ENCODE peak calls at places on chromosome 4, in nine cellular contexts. One of them, this sample, is unnamed.

GRCh38 chr4:76571274-76571673 is 136.2 kb downstream of the SHROOM3 start:
- DNase-seq in AG08396: no peak
- DNase-seq in AML-193: no peak
- DNase-seq in G401: no peak
- DNase-seq in M059J: no peak
- DNase-seq in CD4-positive, alpha-beta memory T cell: no peak
- DNase-seq in amygdala: no peak
- DNase-seq in germinal center: no peak
- DNase-seq in activated CD4-positive, alpha-beta T cell treated with anti-CD3 and anti-CD28 coated beads, Interleukin-2, amount 50 U/mL, for 1 hour: no peak
- DNase-seq in this sample: no peak

GRCh38 chr4:116374815-116375214 is 710.6 kb downstream of the TRAM1L1 start:
- DNase-seq in AG08396: no peak
- DNase-seq in AML-193: no peak
- DNase-seq in G401: no peak
- DNase-seq in M059J: no peak
- DNase-seq in CD4-positive, alpha-beta memory T cell: no peak
- DNase-seq in amygdala: no peak
- DNase-seq in germinal center: no peak
- DNase-seq in activated CD4-positive, alpha-beta T cell treated with anti-CD3 and anti-CD28 coated beads, Interleukin-2, amount 50 U/mL, for 1 hour: no peak
- DNase-seq in this sample: no peak

GRCh38 chr4:164847967-164848649 is 28.9 kb upstream of the APELA start:
- DNase-seq in AG08396: no peak
- DNase-seq in AML-193: no peak
- DNase-seq in G401: no peak
- DNase-seq in M059J: no peak
- DNase-seq in CD4-positive, alpha-beta memory T cell: no peak
- DNase-seq in amygdala: no peak
- DNase-seq in germinal center: no peak
- DNase-seq in activated CD4-positive, alpha-beta T cell treated with anti-CD3 and anti-CD28 coated beads, Interleukin-2, amount 50 U/mL, for 1 hour: no peak
- DNase-seq in this sample: no peak

GRCh38 chr4:66430856-66431255 is 760.6 kb upstream of the EPHA5 start:
- DNase-seq in AG08396: no peak
- DNase-seq in AML-193: no peak
- DNase-seq in G401: no peak
- DNase-seq in M059J: peak
- DNase-seq in CD4-positive, alpha-beta memory T cell: no peak
- DNase-seq in amygdala: no peak
- DNase-seq in germinal center: no peak
- DNase-seq in activated CD4-positive, alpha-beta T cell treated with anti-CD3 and anti-CD28 coated beads, Interleukin-2, amount 50 U/mL, for 1 hour: no peak
- DNase-seq in this sample: no peak

GRCh38 chr4:168631241-168632151 is 134.6 kb downstream of the PALLD start:
- DNase-seq in AG08396: peak
- DNase-seq in AML-193: no peak
- DNase-seq in G401: peak
- DNase-seq in M059J: peak
- DNase-seq in CD4-positive, alpha-beta memory T cell: no peak
- DNase-seq in amygdala: no peak
- DNase-seq in germinal center: no peak
- DNase-seq in activated CD4-positive, alpha-beta T cell treated with anti-CD3 and anti-CD28 coated beads, Interleukin-2, amount 50 U/mL, for 1 hour: no peak
- DNase-seq in this sample: no peak

GRCh38 chr4:77014256-77014655 is 61.5 kb downstream of the CCNI start:
- DNase-seq in AG08396: no peak
- DNase-seq in AML-193: no peak
- DNase-seq in G401: no peak
- DNase-seq in M059J: no peak
- DNase-seq in CD4-positive, alpha-beta memory T cell: no peak
- DNase-seq in amygdala: no peak
- DNase-seq in germinal center: no peak
- DNase-seq in activated CD4-positive, alpha-beta T cell treated with anti-CD3 and anti-CD28 coated beads, Interleukin-2, amount 50 U/mL, for 1 hour: no peak
- DNase-seq in this sample: no peak

GRCh38 chr4:183848762-183849161 is 56.3 kb upstream of the STOX2 start:
- DNase-seq in AG08396: no peak
- DNase-seq in AML-193: no peak
- DNase-seq in G401: peak
- DNase-seq in M059J: no peak
- DNase-seq in CD4-positive, alpha-beta memory T cell: no peak
- DNase-seq in amygdala: no peak
- DNase-seq in germinal center: no peak
- DNase-seq in activated CD4-positive, alpha-beta T cell treated with anti-CD3 and anti-CD28 coated beads, Interleukin-2, amount 50 U/mL, for 1 hour: no peak
- DNase-seq in this sample: no peak

GRCh38 chr4:87971866-87972265 is 3.6 kb upstream of the SPP1 start:
- DNase-seq in AG08396: no peak
- DNase-seq in AML-193: no peak
- DNase-seq in G401: no peak
- DNase-seq in M059J: no peak
- DNase-seq in CD4-positive, alpha-beta memory T cell: no peak
- DNase-seq in amygdala: no peak
- DNase-seq in germinal center: no peak
- DNase-seq in activated CD4-positive, alpha-beta T cell treated with anti-CD3 and anti-CD28 coated beads, Interleukin-2, amount 50 U/mL, for 1 hour: no peak
- DNase-seq in this sample: no peak

GRCh38 chr4:113695328-113696169 is 66.0 kb downstream of the CAMK2D start:
- DNase-seq in AG08396: no peak
- DNase-seq in AML-193: no peak
- DNase-seq in G401: no peak
- DNase-seq in M059J: no peak
- DNase-seq in CD4-positive, alpha-beta memory T cell: no peak
- DNase-seq in amygdala: no peak
- DNase-seq in germinal center: no peak
- DNase-seq in activated CD4-positive, alpha-beta T cell treated with anti-CD3 and anti-CD28 coated beads, Interleukin-2, amount 50 U/mL, for 1 hour: no peak
- DNase-seq in this sample: no peak

GRCh38 chr4:73902038-73902637 is 32.9 kb downstream of the CXCL1 start:
- DNase-seq in AG08396: no peak
- DNase-seq in AML-193: no peak
- DNase-seq in G401: no peak
- DNase-seq in M059J: peak
- DNase-seq in CD4-positive, alpha-beta memory T cell: no peak
- DNase-seq in amygdala: no peak
- DNase-seq in germinal center: no peak
- DNase-seq in activated CD4-positive, alpha-beta T cell treated with anti-CD3 and anti-CD28 coated beads, Interleukin-2, amount 50 U/mL, for 1 hour: no peak
- DNase-seq in this sample: no peak

GRCh38 chr4:1381181-1381621 is 25.0 kb downstream of the NKX1-1 start:
- DNase-seq in AG08396: no peak
- DNase-seq in AML-193: no peak
- DNase-seq in G401: no peak
- DNase-seq in M059J: no peak
- DNase-seq in CD4-positive, alpha-beta memory T cell: peak
- DNase-seq in amygdala: no peak
- DNase-seq in germinal center: no peak
- DNase-seq in activated CD4-positive, alpha-beta T cell treated with anti-CD3 and anti-CD28 coated beads, Interleukin-2, amount 50 U/mL, for 1 hour: no peak
- DNase-seq in this sample: no peak

GRCh38 chr4:41472098-41472497 is 65.9 kb upstream of the LIMCH1 start:
- DNase-seq in AG08396: no peak
- DNase-seq in AML-193: no peak
- DNase-seq in G401: no peak
- DNase-seq in M059J: no peak
- DNase-seq in CD4-positive, alpha-beta memory T cell: no peak
- DNase-seq in amygdala: no peak
- DNase-seq in germinal center: no peak
- DNase-seq in activated CD4-positive, alpha-beta T cell treated with anti-CD3 and anti-CD28 coated beads, Interleukin-2, amount 50 U/mL, for 1 hour: no peak
- DNase-seq in this sample: no peak

GRCh38 chr4:80268081-80268823 is 1.8 kb downstream of the FGF5 start:
- DNase-seq in AG08396: peak
- DNase-seq in AML-193: no peak
- DNase-seq in G401: peak
- DNase-seq in M059J: no peak
- DNase-seq in CD4-positive, alpha-beta memory T cell: no peak
- DNase-seq in amygdala: no peak
- DNase-seq in germinal center: no peak
- DNase-seq in activated CD4-positive, alpha-beta T cell treated with anti-CD3 and anti-CD28 coated beads, Interleukin-2, amount 50 U/mL, for 1 hour: no peak
- DNase-seq in this sample: no peak

GRCh38 chr4:102641796-102642195 is 119.0 kb downstream of the MANBA start:
- DNase-seq in AG08396: no peak
- DNase-seq in AML-193: no peak
- DNase-seq in G401: no peak
- DNase-seq in M059J: no peak
- DNase-seq in CD4-positive, alpha-beta memory T cell: no peak
- DNase-seq in amygdala: peak
- DNase-seq in germinal center: no peak
- DNase-seq in activated CD4-positive, alpha-beta T cell treated with anti-CD3 and anti-CD28 coated beads, Interleukin-2, amount 50 U/mL, for 1 hour: no peak
- DNase-seq in this sample: no peak

GRCh38 chr4:3369781-3370660 is 71.7 kb upstream of the HGFAC start:
- DNase-seq in AG08396: peak
- DNase-seq in AML-193: peak
- DNase-seq in G401: peak
- DNase-seq in M059J: peak
- DNase-seq in CD4-positive, alpha-beta memory T cell: peak
- DNase-seq in amygdala: no peak
- DNase-seq in germinal center: no peak
- DNase-seq in activated CD4-positive, alpha-beta T cell treated with anti-CD3 and anti-CD28 coated beads, Interleukin-2, amount 50 U/mL, for 1 hour: no peak
- DNase-seq in this sample: no peak

GRCh38 chr4:8699479-8700145 is 107.0 kb downstream of the CPZ start:
- DNase-seq in AG08396: no peak
- DNase-seq in AML-193: no peak
- DNase-seq in G401: no peak
- DNase-seq in M059J: no peak
- DNase-seq in CD4-positive, alpha-beta memory T cell: no peak
- DNase-seq in amygdala: no peak
- DNase-seq in germinal center: no peak
- DNase-seq in activated CD4-positive, alpha-beta T cell treated with anti-CD3 and anti-CD28 coated beads, Interleukin-2, amount 50 U/mL, for 1 hour: no peak
- DNase-seq in this sample: no peak

GRCh38 chr4:140176735-140177134 is 22.8 kb upstream of the MAML3 start:
- DNase-seq in AG08396: peak
- DNase-seq in AML-193: no peak
- DNase-seq in G401: no peak
- DNase-seq in M059J: peak
- DNase-seq in CD4-positive, alpha-beta memory T cell: no peak
- DNase-seq in amygdala: no peak
- DNase-seq in germinal center: no peak
- DNase-seq in activated CD4-positive, alpha-beta T cell treated with anti-CD3 and anti-CD28 coated beads, Interleukin-2, amount 50 U/mL, for 1 hour: no peak
- DNase-seq in this sample: no peak

GRCh38 chr4:86895692-86896488 is 3.7 kb upstream of the C4orf36 start:
- DNase-seq in AG08396: peak
- DNase-seq in AML-193: peak
- DNase-seq in G401: peak
- DNase-seq in M059J: peak
- DNase-seq in CD4-positive, alpha-beta memory T cell: no peak
- DNase-seq in amygdala: peak
- DNase-seq in germinal center: peak
- DNase-seq in activated CD4-positive, alpha-beta T cell treated with anti-CD3 and anti-CD28 coated beads, Interleukin-2, amount 50 U/mL, for 1 hour: no peak
- DNase-seq in this sample: peak

GRCh38 chr4:41709844-41710481 is 38.6 kb downstream of the PHOX2B start:
- DNase-seq in AG08396: peak
- DNase-seq in AML-193: no peak
- DNase-seq in G401: no peak
- DNase-seq in M059J: peak
- DNase-seq in CD4-positive, alpha-beta memory T cell: no peak
- DNase-seq in amygdala: no peak
- DNase-seq in germinal center: no peak
- DNase-seq in activated CD4-positive, alpha-beta T cell treated with anti-CD3 and anti-CD28 coated beads, Interleukin-2, amount 50 U/mL, for 1 hour: no peak
- DNase-seq in this sample: no peak

GRCh38 chr4:78527555-78527954 is 24.0 kb upstream of the ANXA3 start:
- DNase-seq in AG08396: no peak
- DNase-seq in AML-193: no peak
- DNase-seq in G401: no peak
- DNase-seq in M059J: no peak
- DNase-seq in CD4-positive, alpha-beta memory T cell: no peak
- DNase-seq in amygdala: no peak
- DNase-seq in germinal center: no peak
- DNase-seq in activated CD4-positive, alpha-beta T cell treated with anti-CD3 and anti-CD28 coated beads, Interleukin-2, amount 50 U/mL, for 1 hour: no peak
- DNase-seq in this sample: no peak

GRCh38 chr4:158796370-158797140 is 27.7 kb downstream of the FNIP2 start:
- DNase-seq in AG08396: no peak
- DNase-seq in AML-193: no peak
- DNase-seq in G401: no peak
- DNase-seq in M059J: no peak
- DNase-seq in CD4-positive, alpha-beta memory T cell: no peak
- DNase-seq in amygdala: no peak
- DNase-seq in germinal center: no peak
- DNase-seq in activated CD4-positive, alpha-beta T cell treated with anti-CD3 and anti-CD28 coated beads, Interleukin-2, amount 50 U/mL, for 1 hour: no peak
- DNase-seq in this sample: no peak

GRCh38 chr4:178664636-178665035 is 1222.4 kb upstream of the AGA start:
- DNase-seq in AG08396: no peak
- DNase-seq in AML-193: no peak
- DNase-seq in G401: peak
- DNase-seq in M059J: no peak
- DNase-seq in CD4-positive, alpha-beta memory T cell: no peak
- DNase-seq in amygdala: no peak
- DNase-seq in germinal center: no peak
- DNase-seq in activated CD4-positive, alpha-beta T cell treated with anti-CD3 and anti-CD28 coated beads, Interleukin-2, amount 50 U/mL, for 1 hour: no peak
- DNase-seq in this sample: no peak

GRCh38 chr4:54838301-54838700 is 180.5 kb downstream of the KIT start:
- DNase-seq in AG08396: no peak
- DNase-seq in AML-193: no peak
- DNase-seq in G401: no peak
- DNase-seq in M059J: no peak
- DNase-seq in CD4-positive, alpha-beta memory T cell: no peak
- DNase-seq in amygdala: no peak
- DNase-seq in germinal center: no peak
- DNase-seq in activated CD4-positive, alpha-beta T cell treated with anti-CD3 and anti-CD28 coated beads, Interleukin-2, amount 50 U/mL, for 1 hour: no peak
- DNase-seq in this sample: no peak

GRCh38 chr4:53763813-53764597 is 172.7 kb upstream of the LNX1 start:
- DNase-seq in AG08396: peak
- DNase-seq in AML-193: no peak
- DNase-seq in G401: no peak
- DNase-seq in M059J: peak
- DNase-seq in CD4-positive, alpha-beta memory T cell: no peak
- DNase-seq in amygdala: no peak
- DNase-seq in germinal center: no peak
- DNase-seq in activated CD4-positive, alpha-beta T cell treated with anti-CD3 and anti-CD28 coated beads, Interleukin-2, amount 50 U/mL, for 1 hour: no peak
- DNase-seq in this sample: no peak

GRCh38 chr4:13541720-13542576 is 2.4 kb downstream of the NKX3-2 start:
- DNase-seq in AG08396: peak
- DNase-seq in AML-193: no peak
- DNase-seq in G401: peak
- DNase-seq in M059J: no peak
- DNase-seq in CD4-positive, alpha-beta memory T cell: no peak
- DNase-seq in amygdala: no peak
- DNase-seq in germinal center: no peak
- DNase-seq in activated CD4-positive, alpha-beta T cell treated with anti-CD3 and anti-CD28 coated beads, Interleukin-2, amount 50 U/mL, for 1 hour: no peak
- DNase-seq in this sample: no peak

GRCh38 chr4:41526628-41527027 is 11.3 kb upstream of the LIMCH1 start:
- DNase-seq in AG08396: no peak
- DNase-seq in AML-193: no peak
- DNase-seq in G401: no peak
- DNase-seq in M059J: no peak
- DNase-seq in CD4-positive, alpha-beta memory T cell: no peak
- DNase-seq in amygdala: no peak
- DNase-seq in germinal center: no peak
- DNase-seq in activated CD4-positive, alpha-beta T cell treated with anti-CD3 and anti-CD28 coated beads, Interleukin-2, amount 50 U/mL, for 1 hour: no peak
- DNase-seq in this sample: no peak

GRCh38 chr4:145195167-145195952 is 15.0 kb upstream of the OTUD4 start:
- DNase-seq in AG08396: no peak
- DNase-seq in AML-193: no peak
- DNase-seq in G401: no peak
- DNase-seq in M059J: no peak
- DNase-seq in CD4-positive, alpha-beta memory T cell: no peak
- DNase-seq in amygdala: no peak
- DNase-seq in germinal center: no peak
- DNase-seq in activated CD4-positive, alpha-beta T cell treated with anti-CD3 and anti-CD28 coated beads, Interleukin-2, amount 50 U/mL, for 1 hour: no peak
- DNase-seq in this sample: no peak

GRCh38 chr4:40053161-40053560 is 3.5 kb upstream of the N4BP2 start:
- DNase-seq in AG08396: no peak
- DNase-seq in AML-193: no peak
- DNase-seq in G401: no peak
- DNase-seq in M059J: no peak
- DNase-seq in CD4-positive, alpha-beta memory T cell: no peak
- DNase-seq in amygdala: no peak
- DNase-seq in germinal center: no peak
- DNase-seq in activated CD4-positive, alpha-beta T cell treated with anti-CD3 and anti-CD28 coated beads, Interleukin-2, amount 50 U/mL, for 1 hour: no peak
- DNase-seq in this sample: no peak

GRCh38 chr4:41092128-41092527 is 122.2 kb downstream of the APBB2 start:
- DNase-seq in AG08396: no peak
- DNase-seq in AML-193: no peak
- DNase-seq in G401: no peak
- DNase-seq in M059J: no peak
- DNase-seq in CD4-positive, alpha-beta memory T cell: no peak
- DNase-seq in amygdala: no peak
- DNase-seq in germinal center: no peak
- DNase-seq in activated CD4-positive, alpha-beta T cell treated with anti-CD3 and anti-CD28 coated beads, Interleukin-2, amount 50 U/mL, for 1 hour: no peak
- DNase-seq in this sample: no peak

GRCh38 chr4:125526420-125526819 is 211.7 kb downstream of the FAT4 start:
- DNase-seq in AG08396: no peak
- DNase-seq in AML-193: no peak
- DNase-seq in G401: no peak
- DNase-seq in M059J: no peak
- DNase-seq in CD4-positive, alpha-beta memory T cell: no peak
- DNase-seq in amygdala: no peak
- DNase-seq in germinal center: no peak
- DNase-seq in activated CD4-positive, alpha-beta T cell treated with anti-CD3 and anti-CD28 coated beads, Interleukin-2, amount 50 U/mL, for 1 hour: no peak
- DNase-seq in this sample: no peak

GRCh38 chr4:83431200-83431599 is 24.4 kb downstream of the HELQ start:
- DNase-seq in AG08396: no peak
- DNase-seq in AML-193: no peak
- DNase-seq in G401: no peak
- DNase-seq in M059J: no peak
- DNase-seq in CD4-positive, alpha-beta memory T cell: no peak
- DNase-seq in amygdala: no peak
- DNase-seq in germinal center: no peak
- DNase-seq in activated CD4-positive, alpha-beta T cell treated with anti-CD3 and anti-CD28 coated beads, Interleukin-2, amount 50 U/mL, for 1 hour: no peak
- DNase-seq in this sample: no peak